ENCODE peak calls at places on chromosomes 13 and 19, in six cellular contexts. W is epithelial cell of proximal tubule; A is T-helper 1 cell; S is T-helper 9 cell; O is activated CD4-positive, alpha-beta T cell treated with anti-CD3 and anti-CD28 coated beads, Interleukin-2, amount 50 U/mL, for 4 hours; F is M059J. N is an unnamed sample.

GRCh38 chr19:1624458-1624857 is 19.2 kb upstream of the UQCR11 start:
- DNase-seq in W (no peak), A (peak), S (peak), O (peak), F (peak), N (peak)

GRCh38 chr13:80040219-80040976 is 300.5 kb downstream of the SPRY2 start:
- DNase-seq in W (peak), A (no peak), S (no peak), O (no peak), F (peak), N (no peak)

GRCh38 chr13:110138009-110138699 is 168.8 kb downstream of the COL4A1 start:
- DNase-seq in W (peak), A (no peak), S (peak), O (peak), F (peak), N (no peak)

GRCh38 chr13:111855016-111855590 is 211.8 kb upstream of the SOX1 start:
- DNase-seq in W (no peak), A (no peak), S (no peak), O (no peak), F (no peak), N (no peak)

GRCh38 chr19:48659768-48660167 is 13.0 kb downstream of the NTN5 start:
- DNase-seq in W (no peak), A (no peak), S (no peak), O (no peak), F (peak), N (no peak)

GRCh38 chr13:30409911-30410704 is 12.2 kb upstream of the UBE2L5 start:
- DNase-seq in W (no peak), A (no peak), S (no peak), O (no peak), F (peak), N (no peak)

GRCh38 chr13:41216160-41216559 is 21.8 kb upstream of the KBTBD7 start:
- DNase-seq in W (no peak), A (no peak), S (no peak), O (no peak), F (peak), N (no peak)

GRCh38 chr19:4477034-4477801 is 5.1 kb downstream of the HDGFL2 start:
- DNase-seq in W (no peak), A (no peak), S (no peak), O (no peak), F (peak), N (no peak)

GRCh38 chr13:20474515-20474914 is 51.1 kb downstream of the CRYL1 start:
- DNase-seq in W (no peak), A (no peak), S (no peak), O (no peak), F (no peak), N (no peak)

GRCh38 chr13:21322304-21322965 is 136.7 kb downstream of the ZDHHC20 start:
- DNase-seq in W (no peak), A (no peak), S (no peak), O (no peak), F (no peak), N (no peak)

GRCh38 chr13:79434578-79434977 is 28.5 kb upstream of the RBM26 start:
- DNase-seq in W (no peak), A (no peak), S (no peak), O (no peak), F (peak), N (no peak)

GRCh38 chr19:15337202-15337601 is 4.9 kb upstream of the BRD4 start:
- DNase-seq in W (no peak), A (no peak), S (no peak), O (no peak), F (peak), N (no peak)

GRCh38 chr13:99426426-99426825 is 74.8 kb upstream of the TM9SF2 start:
- DNase-seq in W (no peak), A (no peak), S (no peak), O (no peak), F (no peak), N (no peak)

GRCh38 chr13:114112826-114113322 is 19.5 kb downstream of the RASA3 start:
- DNase-seq in W (no peak), A (no peak), S (no peak), O (no peak), F (no peak), N (no peak)

GRCh38 chr19:29535984-29536508 is 10.3 kb downstream of the VSTM2B start:
- DNase-seq in W (no peak), A (no peak), S (no peak), O (no peak), F (no peak), N (no peak)

GRCh38 chr13:36872621-36873020 is 47.4 kb downstream of the SMAD9 start:
- DNase-seq in W (no peak), A (no peak), S (no peak), O (no peak), F (no peak), N (no peak)

GRCh38 chr13:50275392-50276063 is 260.3 kb downstream of the KCNRG start:
- DNase-seq in W (peak), A (no peak), S (no peak), O (no peak), F (no peak), N (no peak)

GRCh38 chr13:84980571-84980970 is 818.6 kb downstream of the SLITRK6 start:
- DNase-seq in W (no peak), A (no peak), S (no peak), O (no peak), F (no peak), N (no peak)

GRCh38 chr19:47272448-47273312 is 2.0 kb upstream of the INAFM1 start:
- DNase-seq in W (no peak), A (no peak), S (peak), O (no peak), F (no peak), N (no peak)

GRCh38 chr13:27425918-27426630 is 1.7 kb downstream of the GTF3A start:
- DNase-seq in W (no peak), A (peak), S (peak), O (peak), F (peak), N (peak)

GRCh38 chr19:46388311-46389095 is 24.9 kb downstream of the CCDC8 start:
- DNase-seq in W (no peak), A (no peak), S (no peak), O (no peak), F (no peak), N (no peak)

GRCh38 chr13:94268661-94269060 is 210.8 kb downstream of the DCT start:
- DNase-seq in W (no peak), A (no peak), S (no peak), O (no peak), F (no peak), N (no peak)

GRCh38 chr19:55606471-55606787 is 982 bp downstream of the ZNF865 start:
- DNase-seq in W (no peak), A (no peak), S (no peak), O (no peak), F (no peak), N (no peak)

GRCh38 chr19:17687141-17687856 is 855 bp downstream of the UNC13A start:
- DNase-seq in W (no peak), A (no peak), S (no peak), O (no peak), F (no peak), N (no peak)

GRCh38 chr19:48403606-48404005 is 10.1 kb downstream of the GRIN2D start:
- DNase-seq in W (no peak), A (peak), S (no peak), O (peak), F (peak), N (peak)

GRCh38 chr19:56140583-56141415 is at the start of gene ZNF444:
- DNase-seq in W (peak), A (peak), S (peak), O (peak), F (peak), N (peak)

GRCh38 chr19:4748589-4748988 is 24.9 kb upstream of the DPP9 start:
- DNase-seq in W (no peak), A (no peak), S (no peak), O (no peak), F (no peak), N (no peak)

GRCh38 chr13:39776439-39776838 is 121.0 kb downstream of the COG6 start:
- DNase-seq in W (no peak), A (no peak), S (no peak), O (no peak), F (peak), N (no peak)

GRCh38 chr19:36488118-36488815 is 1.1 kb downstream of the ZNF566 start:
- DNase-seq in W (no peak), A (no peak), S (no peak), O (no peak), F (peak), N (no peak)

GRCh38 chr19:34990578-34991192 is 9.4 kb upstream of the GRAMD1A start:
- DNase-seq in W (no peak), A (no peak), S (no peak), O (no peak), F (no peak), N (no peak)

GRCh38 chr19:1266116-1266817 is 2.9 kb upstream of the CIRBP start:
- DNase-seq in W (no peak), A (peak), S (peak), O (peak), F (peak), N (peak)

GRCh38 chr13:109509154-109509905 is 277.1 kb downstream of the IRS2 start:
- DNase-seq in W (no peak), A (no peak), S (no peak), O (no peak), F (peak), N (no peak)

GRCh38 chr19:507286-508203 is at the start of gene TPGS1:
- DNase-seq in W (peak), A (peak), S (peak), O (peak), F (peak), N (peak)

GRCh38 chr13:107770541-107770940 is 444.8 kb downstream of the LIG4 start:
- DNase-seq in W (no peak), A (no peak), S (no peak), O (no peak), F (no peak), N (no peak)

GRCh38 chr13:23599083-23599925 is 29.1 kb downstream of the TNFRSF19 start:
- DNase-seq in W (peak), A (no peak), S (no peak), O (no peak), F (peak), N (no peak)

GRCh38 chr13:102233566-102234208 is 168.2 kb downstream of the FGF14 start:
- DNase-seq in W (no peak), A (no peak), S (no peak), O (no peak), F (no peak), N (no peak)